ENCODE peak calls at places on chromosomes 7 and 10, in seven cellular contexts. One of them, this sample, is unnamed.

GRCh38 chr7:7820939-7821338 is 102.5 kb upstream of the RPA3 start:
- DNase-seq in MCF 10A: no peak
- DNase-seq in left lung: no peak
- DNase-seq in AG08396: no peak
- DNase-seq in ACHN: no peak
- DNase-seq in ELF-1: no peak
- DNase-seq in colonic mucosa: no peak
- DNase-seq in this sample: no peak

GRCh38 chr7:45342236-45342635 is 184.6 kb downstream of the RAMP3 start:
- DNase-seq in MCF 10A: peak; percentile 4
- DNase-seq in left lung: no peak
- DNase-seq in AG08396: no peak
- DNase-seq in ACHN: no peak
- DNase-seq in ELF-1: no peak
- DNase-seq in colonic mucosa: no peak
- DNase-seq in this sample: no peak

GRCh38 chr10:5284311-5285057 is 80.3 kb upstream of the UCN3 start:
- DNase-seq in MCF 10A: peak; percentile 78
- DNase-seq in left lung: no peak
- DNase-seq in AG08396: peak; percentile 27
- DNase-seq in ACHN: peak; percentile 43
- DNase-seq in ELF-1: no peak
- DNase-seq in colonic mucosa: no peak
- DNase-seq in this sample: peak; percentile 23

GRCh38 chr10:17787087-17787942 is 21.8 kb upstream of the MRC1 start:
- DNase-seq in MCF 10A: peak; percentile 90
- DNase-seq in left lung: no peak
- DNase-seq in AG08396: peak; percentile 67
- DNase-seq in ACHN: peak; percentile 97
- DNase-seq in ELF-1: peak; percentile 80
- DNase-seq in colonic mucosa: no peak
- DNase-seq in this sample: peak; percentile 89

GRCh38 chr10:114042895-114043531 is 653 bp upstream of the ADRB1 start:
- DNase-seq in MCF 10A: no peak
- DNase-seq in left lung: no peak
- DNase-seq in AG08396: peak; percentile 32
- DNase-seq in ACHN: peak; percentile 46
- DNase-seq in ELF-1: peak; percentile 47
- DNase-seq in colonic mucosa: no peak
- DNase-seq in this sample: peak; percentile 37

GRCh38 chr7:111098011-111098925 is 7.3 kb downstream of the LRRN3 start:
- DNase-seq in MCF 10A: peak; percentile 46
- DNase-seq in left lung: no peak
- DNase-seq in AG08396: no peak
- DNase-seq in ACHN: peak; percentile 64
- DNase-seq in ELF-1: peak; percentile 26
- DNase-seq in colonic mucosa: no peak
- DNase-seq in this sample: no peak

GRCh38 chr7:128672927-128673517 is 930 bp downstream of the GARIN1A start:
- DNase-seq in MCF 10A: peak; percentile 27
- DNase-seq in left lung: no peak
- DNase-seq in AG08396: peak; percentile 32
- DNase-seq in ACHN: peak; percentile 53
- DNase-seq in ELF-1: peak; percentile 63
- DNase-seq in colonic mucosa: no peak
- DNase-seq in this sample: no peak

GRCh38 chr10:92750788-92751533 is 61.2 kb downstream of the HHEX start:
- DNase-seq in MCF 10A: peak; percentile 59
- DNase-seq in left lung: no peak
- DNase-seq in AG08396: no peak
- DNase-seq in ACHN: no peak
- DNase-seq in ELF-1: no peak
- DNase-seq in colonic mucosa: no peak
- DNase-seq in this sample: no peak

GRCh38 chr7:133273221-133273620 is 20.3 kb downstream of the EXOC4 start:
- DNase-seq in MCF 10A: no peak
- DNase-seq in left lung: no peak
- DNase-seq in AG08396: no peak
- DNase-seq in ACHN: no peak
- DNase-seq in ELF-1: no peak
- DNase-seq in colonic mucosa: no peak
- DNase-seq in this sample: no peak

GRCh38 chr10:120997313-120998102 is 146.3 kb downstream of the WDR11 start:
- DNase-seq in MCF 10A: no peak
- DNase-seq in left lung: no peak
- DNase-seq in AG08396: no peak
- DNase-seq in ACHN: no peak
- DNase-seq in ELF-1: no peak
- DNase-seq in colonic mucosa: no peak
- DNase-seq in this sample: no peak

GRCh38 chr10:69043931-69044531 is 43.9 kb upstream of the SRGN start:
- DNase-seq in MCF 10A: no peak
- DNase-seq in left lung: no peak
- DNase-seq in AG08396: no peak
- DNase-seq in ACHN: no peak
- DNase-seq in ELF-1: no peak
- DNase-seq in colonic mucosa: no peak
- DNase-seq in this sample: no peak

GRCh38 chr10:71757450-71757918 is 15.8 kb downstream of the VSIR start:
- DNase-seq in MCF 10A: no peak
- DNase-seq in left lung: no peak
- DNase-seq in AG08396: no peak
- DNase-seq in ACHN: no peak
- DNase-seq in ELF-1: peak; percentile 82
- DNase-seq in colonic mucosa: no peak
- DNase-seq in this sample: peak; percentile 48

GRCh38 chr10:63058236-63058635 is 74.9 kb upstream of the NRBF2 start:
- DNase-seq in MCF 10A: no peak
- DNase-seq in left lung: no peak
- DNase-seq in AG08396: no peak
- DNase-seq in ACHN: no peak
- DNase-seq in ELF-1: no peak
- DNase-seq in colonic mucosa: no peak
- DNase-seq in this sample: peak; percentile 10

GRCh38 chr10:16581202-16581601 is 59.5 kb upstream of the C1QL3 start:
- DNase-seq in MCF 10A: no peak
- DNase-seq in left lung: no peak
- DNase-seq in AG08396: no peak
- DNase-seq in ACHN: no peak
- DNase-seq in ELF-1: no peak
- DNase-seq in colonic mucosa: no peak
- DNase-seq in this sample: no peak

GRCh38 chr10:60707841-60708240 is 70.4 kb upstream of the CDK1 start:
- DNase-seq in MCF 10A: no peak
- DNase-seq in left lung: no peak
- DNase-seq in AG08396: no peak
- DNase-seq in ACHN: no peak
- DNase-seq in ELF-1: no peak
- DNase-seq in colonic mucosa: no peak
- DNase-seq in this sample: no peak

GRCh38 chr7:122412441-122412840 is 107.9 kb upstream of the FEZF1 start:
- DNase-seq in MCF 10A: no peak
- DNase-seq in left lung: no peak
- DNase-seq in AG08396: no peak
- DNase-seq in ACHN: no peak
- DNase-seq in ELF-1: no peak
- DNase-seq in colonic mucosa: no peak
- DNase-seq in this sample: no peak

GRCh38 chr7:43193061-43193460 is 80.6 kb downstream of the HECW1 start:
- DNase-seq in MCF 10A: no peak
- DNase-seq in left lung: no peak
- DNase-seq in AG08396: no peak
- DNase-seq in ACHN: no peak
- DNase-seq in ELF-1: no peak
- DNase-seq in colonic mucosa: no peak
- DNase-seq in this sample: no peak

GRCh38 chr7:116628971-116629586 is 42.9 kb upstream of the MET start:
- DNase-seq in MCF 10A: peak; percentile 52
- DNase-seq in left lung: no peak
- DNase-seq in AG08396: peak; percentile 16
- DNase-seq in ACHN: peak; percentile 93
- DNase-seq in ELF-1: no peak
- DNase-seq in colonic mucosa: no peak
- DNase-seq in this sample: peak; percentile 73

GRCh38 chr7:80942261-80943041 is 23.6 kb upstream of the SEMA3C start:
- DNase-seq in MCF 10A: peak; percentile 96
- DNase-seq in left lung: no peak
- DNase-seq in AG08396: peak; percentile 90
- DNase-seq in ACHN: peak; percentile 100
- DNase-seq in ELF-1: peak; percentile 61
- DNase-seq in colonic mucosa: peak; percentile 32
- DNase-seq in this sample: peak; percentile 99

GRCh38 chr7:141072548-141073172 is 1.2 kb upstream of the TMEM178B start:
- DNase-seq in MCF 10A: peak; percentile 60
- DNase-seq in left lung: peak; percentile 73
- DNase-seq in AG08396: peak; percentile 79
- DNase-seq in ACHN: peak; percentile 97
- DNase-seq in ELF-1: peak; percentile 41
- DNase-seq in colonic mucosa: no peak
- DNase-seq in this sample: peak; percentile 53

GRCh38 chr10:110644598-110645462 is 694 bp downstream of the RBM20 start:
- DNase-seq in MCF 10A: no peak
- DNase-seq in left lung: no peak
- DNase-seq in AG08396: no peak
- DNase-seq in ACHN: peak; percentile 19
- DNase-seq in ELF-1: no peak
- DNase-seq in colonic mucosa: no peak
- DNase-seq in this sample: no peak

GRCh38 chr7:158445421-158446175 is 142.0 kb downstream of the PTPRN2 start:
- DNase-seq in MCF 10A: no peak
- DNase-seq in left lung: no peak
- DNase-seq in AG08396: no peak
- DNase-seq in ACHN: no peak
- DNase-seq in ELF-1: no peak
- DNase-seq in colonic mucosa: no peak
- DNase-seq in this sample: no peak

GRCh38 chr7:93719546-93719945 is 145.0 kb upstream of the CALCR start:
- DNase-seq in MCF 10A: no peak
- DNase-seq in left lung: no peak
- DNase-seq in AG08396: no peak
- DNase-seq in ACHN: peak; percentile 84
- DNase-seq in ELF-1: peak; percentile 3
- DNase-seq in colonic mucosa: no peak
- DNase-seq in this sample: peak; percentile 58

GRCh38 chr7:157402388-157402703 is 65.5 kb downstream of the DNAJB6 start:
- DNase-seq in MCF 10A: no peak
- DNase-seq in left lung: peak; percentile 62
- DNase-seq in AG08396: no peak
- DNase-seq in ACHN: no peak
- DNase-seq in ELF-1: no peak
- DNase-seq in colonic mucosa: no peak
- DNase-seq in this sample: no peak

GRCh38 chr7:131602304-131602993 is 46.0 kb upstream of the PODXL start:
- DNase-seq in MCF 10A: no peak
- DNase-seq in left lung: no peak
- DNase-seq in AG08396: no peak
- DNase-seq in ACHN: no peak
- DNase-seq in ELF-1: no peak
- DNase-seq in colonic mucosa: no peak
- DNase-seq in this sample: peak; percentile 13